ENCODE peak calls at places on chromosome 9, in six cellular contexts. U is transverse colon, E is A549, Y is tibial nerve, B is stomach, T is ovary. O is an unnamed sample.

GRCh38 chr9:134868751-134869553 is 11.7 kb upstream of the FCN2 start:
- DNase-seq in Y (no peak), B (no peak), U (no peak), E (no peak), T (no peak), O (no peak)

GRCh38 chr9:33151007-33151557 is 16.1 kb downstream of the B4GALT1 start:
- DNase-seq in T (peak; percentile 79), B (no peak), E (no peak), U (peak; percentile 71), Y (no peak), O (peak; percentile 87)

GRCh38 chr9:17322882-17323864 is 188.3 kb downstream of the CNTLN start:
- DNase-seq in B (no peak), T (no peak), E (no peak), Y (no peak), U (no peak), O (no peak)

GRCh38 chr9:113219972-113220371 is 1.1 kb downstream of the FKBP15 start:
- DNase-seq in T (no peak), U (no peak), B (no peak), E (no peak), Y (no peak), O (no peak)

GRCh38 chr9:133457233-133457632 is 2.5 kb upstream of the CACFD1 start:
- DNase-seq in T (no peak), E (no peak), U (no peak), B (no peak), Y (no peak), O (no peak)

GRCh38 chr9:117485176-117485575 is 70.3 kb upstream of the ASTN2 start:
- DNase-seq in E (no peak), T (no peak), B (no peak), U (no peak), Y (no peak), O (no peak)

GRCh38 chr9:17005085-17005484 is 129.8 kb upstream of the CNTLN start:
- DNase-seq in T (peak; percentile 54), U (peak; percentile 60), Y (no peak), E (no peak), B (peak; percentile 38), O (peak; percentile 81)

GRCh38 chr9:107881625-107882300 is 392.2 kb upstream of the KLF4 start:
- DNase-seq in U (no peak), B (no peak), T (no peak), E (no peak), Y (no peak), O (no peak)

GRCh38 chr9:126587187-126588185 is 26.2 kb upstream of the LMX1B start:
- DNase-seq in T (no peak), U (no peak), E (no peak), B (no peak), Y (no peak), O (peak; percentile 74)

GRCh38 chr9:79685576-79685975 is 113.8 kb downstream of the TLE4 start:
- DNase-seq in E (no peak), B (no peak), T (no peak), Y (no peak), U (no peak), O (no peak)

GRCh38 chr9:751137-752051 is 90.1 kb upstream of the DMRT1 start:
- DNase-seq in B (no peak), T (no peak), U (peak; percentile 30), Y (no peak), E (no peak), O (no peak)

GRCh38 chr9:111866976-111867375 is 29.6 kb upstream of the UGCG start:
- DNase-seq in E (no peak), T (no peak), B (no peak), Y (no peak), U (no peak), O (no peak)

GRCh38 chr9:80188579-80188978 is 616.8 kb downstream of the TLE4 start:
- DNase-seq in U (no peak), T (no peak), B (no peak), Y (no peak), E (no peak), O (no peak)

GRCh38 chr9:116000748-116001329 is 152.8 kb upstream of the PAPPA start:
- DNase-seq in T (no peak), U (peak; percentile 8), Y (no peak), B (peak; percentile 26), E (no peak), O (no peak)

GRCh38 chr9:87193925-87194380 is 246.6 kb upstream of the GAS1 start:
- DNase-seq in Y (no peak), U (no peak), E (no peak), T (no peak), B (no peak), O (no peak)

GRCh38 chr9:82645591-82645990 is 417.4 kb downstream of the RASEF start:
- DNase-seq in Y (no peak), E (no peak), T (no peak), B (no peak), U (no peak), O (no peak)

GRCh38 chr9:89730715-89731114 is 125.9 kb downstream of the GADD45G start:
- DNase-seq in B (peak; percentile 87), Y (no peak), E (no peak), U (no peak), T (no peak), O (no peak)

GRCh38 chr9:136857166-136857565 is 5.0 kb downstream of the MAMDC4 start:
- DNase-seq in Y (no peak), B (peak; percentile 57), T (peak; percentile 21), U (peak; percentile 9), E (no peak), O (no peak)

GRCh38 chr9:133058051-133058450 is 3.7 kb upstream of the CEL start:
- DNase-seq in E (no peak), B (no peak), T (no peak), U (no peak), Y (no peak), O (no peak)

GRCh38 chr9:130276955-130277354 is 11.4 kb downstream of the HMCN2 start:
- DNase-seq in T (no peak), E (no peak), Y (no peak), B (no peak), U (no peak), O (peak; percentile 65)

GRCh38 chr9:116697887-116698286 is 10.8 kb downstream of the TRIM32 start:
- DNase-seq in E (no peak), Y (no peak), U (no peak), B (no peak), T (no peak), O (no peak)

GRCh38 chr9:92911496-92912475 is 33.9 kb upstream of the ZNF484 start:
- DNase-seq in E (no peak), Y (no peak), T (no peak), U (peak; percentile 21), B (no peak), O (no peak)

GRCh38 chr9:134041649-134041962 is 16.3 kb downstream of the BRD3OS start:
- DNase-seq in T (no peak), B (no peak), Y (no peak), E (no peak), U (no peak), O (no peak)

GRCh38 chr9:13430717-13431116 is 151.2 kb upstream of the MPDZ start:
- DNase-seq in Y (no peak), B (no peak), T (no peak), E (no peak), U (no peak), O (no peak)

DNA sequence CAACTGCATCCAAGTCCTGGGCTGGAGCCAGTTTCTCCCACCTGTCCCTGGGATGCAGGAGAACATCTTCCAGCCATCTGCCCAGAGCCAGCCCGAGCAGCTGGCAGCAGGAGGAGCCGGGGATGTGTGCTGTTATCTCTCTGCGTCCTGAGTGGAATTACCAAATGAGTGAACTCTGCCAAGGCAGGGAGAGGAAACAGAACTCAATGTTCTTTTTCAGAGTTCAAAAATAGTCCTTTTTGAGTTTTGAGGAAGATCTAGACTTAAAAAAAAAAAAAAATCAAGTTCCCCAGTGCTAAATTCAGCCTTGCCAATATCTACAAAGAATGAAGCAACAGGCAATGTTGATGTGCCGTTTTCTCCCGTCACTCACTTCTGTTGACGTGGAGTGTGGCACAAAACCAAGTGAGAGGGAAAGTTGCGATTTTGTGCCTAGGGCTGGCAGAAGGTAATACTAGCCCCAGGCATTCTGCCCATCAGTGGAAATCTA is 56.2 kb downstream of the TMOD1 start:
- DNase-seq in T (peak; percentile 88), U (peak; percentile 44), Y (peak; percentile 88), B (peak; percentile 78), E (no peak), O (peak; percentile 87)
- TF ChIP-seq EP300 in T (peak; percentile 69), U (peak; percentile 3), Y (peak; percentile 98), B (no peak), E (no peak), O (peak; percentile 54)

DNA sequence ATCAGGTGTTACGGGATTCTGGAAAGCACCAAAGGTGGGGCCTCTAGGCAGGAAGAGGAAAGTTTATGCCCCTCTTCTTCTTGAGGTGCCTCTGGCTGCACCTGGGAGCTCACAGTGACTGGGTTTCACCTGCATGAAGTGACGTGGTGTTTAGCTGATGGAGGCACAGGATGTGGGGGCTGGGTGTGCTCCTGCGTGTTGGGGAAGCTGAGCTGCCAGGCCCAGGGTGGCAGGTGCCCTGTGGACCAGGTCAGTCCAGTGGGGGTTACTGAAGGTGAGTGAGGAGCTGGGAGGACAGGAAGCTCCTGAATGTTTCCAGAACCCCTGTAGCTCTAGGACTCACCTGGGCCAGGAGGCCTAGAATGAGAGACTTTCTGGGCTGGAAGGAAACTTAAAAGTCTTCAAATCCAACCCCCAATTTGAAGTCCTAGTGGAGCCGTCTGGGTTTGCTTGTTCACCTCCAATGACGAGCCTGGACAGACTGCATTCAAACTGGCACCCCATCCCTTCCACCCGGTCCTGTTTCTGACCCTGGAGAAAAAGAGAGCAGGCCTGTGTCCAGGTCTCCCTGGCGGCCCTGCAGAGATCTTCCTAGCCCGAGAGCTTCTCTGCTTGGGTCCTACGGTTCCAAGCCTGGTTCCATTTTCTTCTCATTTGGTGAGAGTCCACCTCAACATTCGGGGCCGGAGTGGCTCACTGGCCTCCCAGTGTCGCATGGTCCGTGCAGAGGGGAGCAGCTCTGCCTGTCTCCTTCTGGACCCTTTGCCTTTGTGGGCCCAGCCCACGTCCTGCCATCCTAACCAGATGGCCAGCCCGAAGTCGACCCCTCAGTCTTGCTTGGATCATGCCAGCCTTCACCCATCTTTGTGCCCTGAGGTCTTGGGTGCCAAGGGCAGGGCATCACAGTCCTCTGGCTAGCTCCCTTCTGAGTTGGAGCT is 22.3 kb downstream of the TRAF1 start:
- DNase-seq in E (no peak), U (peak; percentile 43), T (no peak), Y (no peak), B (no peak), O (no peak)
- H3K4me1 ChIP-seq in E (no peaks in the 10 kb centered on the region), U (no peaks in the 10 kb centered on the region), T (no peaks in the 10 kb centered on the region), Y (no peaks in the 10 kb centered on the region), B (no peaks in the 10 kb centered on the region), O (no peaks in the 10 kb centered on the region)

GRCh38 chr9:30524311-30524710 is 1860.1 kb upstream of the ACO1 start:
- DNase-seq in U (no peak), E (no peak), B (no peak), Y (no peak), T (no peak), O (no peak)
- TF ChIP-seq EP300 in U (no peak), E (no peak), B (no peak), Y (no peak), T (no peak), O (no peak)

DNA sequence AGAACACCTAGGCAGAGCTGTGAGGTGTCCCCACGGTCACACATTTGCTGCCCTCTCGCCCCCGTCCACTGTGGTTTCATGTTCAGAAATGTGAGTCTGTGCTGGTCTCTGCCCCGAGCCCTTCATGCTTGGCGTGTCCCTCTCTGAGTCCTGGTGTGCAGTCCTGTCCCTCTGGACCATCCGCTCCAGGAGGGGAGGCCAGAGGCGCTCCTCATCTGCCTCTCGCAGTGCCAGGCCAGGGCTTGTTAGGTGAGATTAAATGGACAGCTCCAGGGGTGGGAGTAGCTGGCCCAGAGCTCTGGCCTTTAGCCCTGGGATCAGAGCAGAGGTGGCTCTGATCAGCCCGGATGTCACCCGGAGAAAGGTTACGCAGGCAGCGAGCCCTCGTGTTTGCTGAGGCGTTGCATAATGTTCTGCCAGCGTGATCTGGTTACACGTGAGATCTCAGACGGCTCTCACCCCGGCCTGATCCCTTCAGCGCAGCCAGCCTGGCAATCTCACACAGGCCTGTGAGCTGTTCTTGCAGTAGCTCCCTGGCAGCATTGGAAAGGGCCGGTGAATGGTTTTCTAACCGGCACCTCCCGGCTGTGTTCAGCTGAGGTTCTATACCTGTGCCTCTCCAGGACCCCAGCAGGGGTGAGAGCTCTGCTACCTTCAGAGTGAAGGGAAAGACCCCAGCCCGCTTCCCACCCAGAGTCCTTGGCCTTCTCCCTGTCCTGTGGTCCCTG is 24.5 kb downstream of the PTGES2 start:
- DNase-seq in E (no peak), Y (no peak), B (peak; percentile 90), U (no peak), T (peak; percentile 71), O (no peak)
- H3K4me1 ChIP-seq in E (peaks cover 21% of the 10 kb centered on the region), Y (peaks cover 55% of the 10 kb centered on the region), B (peaks cover 72% of the 10 kb centered on the region), U (peaks cover 46% of the 10 kb centered on the region), T (peaks cover 51% of the 10 kb centered on the region), O (peaks cover 30% of the 10 kb centered on the region)